ENCODE peak calls at places on chromosomes 11 and 22, in five cellular contexts. One of them, this sample, is unnamed.

GRCh38 chr22:20430641-20431519 is 6.7 kb downstream of the SCARF2 start:
- DNase-seq in PC-9: no peak
- DNase-seq in CD4-positive, alpha-beta memory T cell: peak; percentile 70
- DNase-seq in breast epithelium: no peak
- DNase-seq in CD8-positive, alpha-beta memory T cell: peak; percentile 73
- DNase-seq in this sample: no peak

GRCh38 chr11:128324051-128324481 is 263.3 kb downstream of the ETS1 start:
- DNase-seq in breast epithelium: no peak
- DNase-seq in PC-9: no peak
- DNase-seq in CD4-positive, alpha-beta memory T cell: peak; percentile 72
- DNase-seq in CD8-positive, alpha-beta memory T cell: peak; percentile 77
- DNase-seq in this sample: no peak

GRCh38 chr22:41446639-41447434 is at the start of gene TOB2:
- DNase-seq in CD4-positive, alpha-beta memory T cell: peak; percentile 92
- DNase-seq in breast epithelium: peak; percentile 95
- DNase-seq in CD8-positive, alpha-beta memory T cell: peak; percentile 95
- DNase-seq in PC-9: peak; percentile 85
- DNase-seq in this sample: peak; percentile 96

GRCh38 chr11:71131861-71132260 is 120.5 kb downstream of the SHANK2 start:
- DNase-seq in PC-9: no peak
- DNase-seq in CD4-positive, alpha-beta memory T cell: no peak
- DNase-seq in breast epithelium: peak; percentile 40
- DNase-seq in CD8-positive, alpha-beta memory T cell: peak; percentile 13
- DNase-seq in this sample: no peak

GRCh38 chr11:31045335-31045734 is 324.2 kb downstream of the DCDC1 start:
- DNase-seq in breast epithelium: no peak
- DNase-seq in PC-9: no peak
- DNase-seq in CD8-positive, alpha-beta memory T cell: no peak
- DNase-seq in CD4-positive, alpha-beta memory T cell: no peak
- DNase-seq in this sample: peak; percentile 12

GRCh38 chr11:690738-691633 is 4.0 kb downstream of the DEAF1 start:
- DNase-seq in breast epithelium: no peak
- DNase-seq in PC-9: no peak
- DNase-seq in CD4-positive, alpha-beta memory T cell: peak; percentile 14
- DNase-seq in CD8-positive, alpha-beta memory T cell: no peak
- DNase-seq in this sample: no peak

GRCh38 chr22:19974233-19974861 is 32.7 kb upstream of the TXNRD2 start:
- DNase-seq in PC-9: peak; percentile 57
- DNase-seq in breast epithelium: no peak
- DNase-seq in CD4-positive, alpha-beta memory T cell: no peak
- DNase-seq in CD8-positive, alpha-beta memory T cell: no peak
- DNase-seq in this sample: peak; percentile 57

GRCh38 chr11:66112041-66112491 is 42.0 kb downstream of the PACS1 start:
- DNase-seq in breast epithelium: no peak
- DNase-seq in PC-9: no peak
- DNase-seq in CD8-positive, alpha-beta memory T cell: no peak
- DNase-seq in CD4-positive, alpha-beta memory T cell: no peak
- DNase-seq in this sample: peak; percentile 24

GRCh38 chr22:32543020-32543357 is 68.4 kb downstream of the FBXO7 start:
- DNase-seq in CD8-positive, alpha-beta memory T cell: no peak
- DNase-seq in CD4-positive, alpha-beta memory T cell: no peak
- DNase-seq in PC-9: no peak
- DNase-seq in breast epithelium: no peak
- DNase-seq in this sample: no peak

GRCh38 chr11:10451399-10452116 is 3.5 kb upstream of the AMPD3 start:
- DNase-seq in CD8-positive, alpha-beta memory T cell: no peak
- DNase-seq in breast epithelium: no peak
- DNase-seq in CD4-positive, alpha-beta memory T cell: no peak
- DNase-seq in PC-9: no peak
- DNase-seq in this sample: no peak

GRCh38 chr11:28566643-28567042 is 458.5 kb downstream of the METTL15 start:
- DNase-seq in breast epithelium: no peak
- DNase-seq in PC-9: no peak
- DNase-seq in CD4-positive, alpha-beta memory T cell: no peak
- DNase-seq in CD8-positive, alpha-beta memory T cell: no peak
- DNase-seq in this sample: no peak

GRCh38 chr11:121841487-121842167 is 274.4 kb downstream of the BLID start:
- DNase-seq in PC-9: no peak
- DNase-seq in CD8-positive, alpha-beta memory T cell: no peak
- DNase-seq in breast epithelium: no peak
- DNase-seq in CD4-positive, alpha-beta memory T cell: no peak
- DNase-seq in this sample: peak; percentile 35

GRCh38 chr11:65803797-65804492 is 17.1 kb downstream of the OVOL1 start:
- DNase-seq in CD4-positive, alpha-beta memory T cell: no peak
- DNase-seq in PC-9: no peak
- DNase-seq in breast epithelium: no peak
- DNase-seq in CD8-positive, alpha-beta memory T cell: no peak
- DNase-seq in this sample: no peak

GRCh38 chr11:108807262-108807661 is 142.4 kb downstream of the DDX10 start:
- DNase-seq in PC-9: no peak
- DNase-seq in CD4-positive, alpha-beta memory T cell: no peak
- DNase-seq in CD8-positive, alpha-beta memory T cell: no peak
- DNase-seq in breast epithelium: no peak
- DNase-seq in this sample: no peak
- H3K9me3 ChIP-seq in PC-9: peaks cover 5% of the 10 kb centered on the region
- H3K9me3 ChIP-seq in CD4-positive, alpha-beta memory T cell: no peaks in the 10 kb centered on the region
- H3K9me3 ChIP-seq in CD8-positive, alpha-beta memory T cell: no peaks in the 10 kb centered on the region
- H3K9me3 ChIP-seq in breast epithelium: no peaks in the 10 kb centered on the region
- H3K9me3 ChIP-seq in this sample: no peaks in the 10 kb centered on the region

GRCh38 chr11:12161137-12161536 is 50.7 kb downstream of the MICAL2 start:
- DNase-seq in CD8-positive, alpha-beta memory T cell: no peak
- DNase-seq in PC-9: no peak
- DNase-seq in breast epithelium: no peak
- DNase-seq in CD4-positive, alpha-beta memory T cell: no peak
- DNase-seq in this sample: no peak

GRCh38 chr11:12163181-12163841 is 52.9 kb downstream of the MICAL2 start:
- DNase-seq in CD4-positive, alpha-beta memory T cell: no peak
- DNase-seq in breast epithelium: no peak
- DNase-seq in CD8-positive, alpha-beta memory T cell: no peak
- DNase-seq in PC-9: no peak
- DNase-seq in this sample: no peak

GRCh38 chr11:12160680-12161079 is 50.3 kb downstream of the MICAL2 start:
- DNase-seq in CD8-positive, alpha-beta memory T cell: no peak
- DNase-seq in breast epithelium: no peak
- DNase-seq in CD4-positive, alpha-beta memory T cell: no peak
- DNase-seq in PC-9: no peak
- DNase-seq in this sample: peak; percentile 83

GRCh38 chr11:12162652-12163051 is 52.3 kb downstream of the MICAL2 start:
- DNase-seq in CD8-positive, alpha-beta memory T cell: no peak
- DNase-seq in breast epithelium: no peak
- DNase-seq in PC-9: no peak
- DNase-seq in CD4-positive, alpha-beta memory T cell: no peak
- DNase-seq in this sample: no peak

DNA sequence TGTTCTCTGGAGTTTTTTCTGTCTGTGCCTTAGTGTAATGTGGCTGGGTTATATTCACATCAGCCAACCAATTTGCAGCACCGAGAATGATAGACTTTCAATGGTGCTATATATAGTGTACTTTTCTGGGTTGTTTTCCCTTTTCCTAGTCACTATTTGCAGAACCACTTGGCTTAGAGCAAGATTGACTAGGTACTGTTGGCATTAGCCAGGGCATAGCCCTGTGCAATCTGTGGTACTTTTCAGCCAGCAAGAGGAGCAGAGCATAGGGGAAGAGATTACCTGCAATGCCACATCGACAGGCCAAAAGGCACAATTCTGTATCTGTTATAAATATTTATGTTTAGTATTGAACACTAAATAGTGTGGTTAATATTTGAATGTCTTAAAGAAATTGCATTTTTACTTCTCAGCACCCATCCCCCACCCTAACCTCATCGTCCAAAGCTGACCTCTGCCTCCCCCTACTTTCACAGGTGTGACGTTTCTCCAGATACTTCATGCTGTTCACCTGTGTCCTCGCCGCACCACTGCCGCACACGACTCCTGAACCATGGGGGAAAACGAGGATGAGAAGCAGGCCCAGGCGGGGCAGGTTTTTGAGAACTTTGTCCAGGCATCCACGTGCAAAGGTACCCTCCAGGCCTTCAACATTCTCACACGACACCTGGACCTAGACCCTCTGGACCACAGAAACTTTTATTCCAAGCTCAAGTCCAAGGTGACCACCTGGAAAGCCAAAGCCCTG is 51.4 kb downstream of the MICAL2 start:
- DNase-seq in CD4-positive, alpha-beta memory T cell: no peak
- DNase-seq in CD8-positive, alpha-beta memory T cell: no peak
- DNase-seq in breast epithelium: no peak
- DNase-seq in PC-9: no peak
- DNase-seq in this sample: no peak
- H3K4me1 ChIP-seq in CD4-positive, alpha-beta memory T cell: peaks cover 14% of the 10 kb centered on the region
- H3K4me1 ChIP-seq in CD8-positive, alpha-beta memory T cell: peaks cover 12% of the 10 kb centered on the region
- H3K4me1 ChIP-seq in breast epithelium: no peaks in the 10 kb centered on the region
- H3K4me1 ChIP-seq in PC-9: peaks cover 52% of the 10 kb centered on the region
- H3K4me1 ChIP-seq in this sample: peaks cover 19% of the 10 kb centered on the region

DNA sequence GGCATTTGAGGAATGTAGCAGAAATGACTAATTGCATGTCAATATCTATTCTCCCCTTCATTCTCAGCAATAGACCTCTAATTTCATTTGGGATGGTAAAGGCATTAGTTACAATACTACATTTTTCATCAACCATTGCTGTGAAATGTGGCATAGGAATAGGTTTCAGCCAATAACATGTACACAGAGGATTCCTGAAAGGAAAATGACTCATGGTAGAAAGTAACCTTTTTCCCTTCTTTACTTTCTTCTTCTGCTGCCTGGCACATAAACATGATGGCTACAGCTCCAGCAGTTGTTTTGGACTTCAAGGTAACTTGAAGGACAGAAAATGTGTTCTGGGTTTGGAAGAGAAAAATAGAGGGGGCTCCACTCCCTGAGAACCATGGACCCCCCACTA is 231.8 kb upstream of the CTSC start:
- DNase-seq in breast epithelium: no peak
- DNase-seq in CD8-positive, alpha-beta memory T cell: no peak
- DNase-seq in CD4-positive, alpha-beta memory T cell: no peak
- DNase-seq in PC-9: no peak
- DNase-seq in this sample: no peak
- H3K4me3 ChIP-seq in breast epithelium: no peak overlapping the region
- H3K4me3 ChIP-seq in CD8-positive, alpha-beta memory T cell: no peak overlapping the region
- H3K4me3 ChIP-seq in CD4-positive, alpha-beta memory T cell: no peak overlapping the region
- H3K4me3 ChIP-seq in PC-9: no peak overlapping the region
- H3K4me3 ChIP-seq in this sample: no peak overlapping the region

DNA sequence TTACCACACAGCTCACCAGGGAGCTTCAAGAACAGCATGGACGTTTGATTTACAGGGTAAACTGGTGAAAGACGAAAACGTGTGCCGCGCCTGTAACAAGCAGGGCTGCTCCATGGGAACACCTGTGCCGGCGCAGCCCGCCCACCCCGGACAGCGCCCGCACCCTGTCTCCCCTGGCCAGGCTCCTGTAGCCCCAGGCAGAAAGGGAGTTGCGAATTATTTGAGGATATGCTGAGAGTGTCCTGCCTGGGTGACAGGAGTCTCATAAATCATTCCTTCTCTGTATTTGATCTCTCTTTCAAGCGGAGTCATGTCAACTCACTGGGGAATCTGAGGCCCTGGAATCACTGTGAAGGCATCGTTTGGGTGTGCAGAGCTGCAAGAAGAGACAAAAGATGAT is 804.3 kb downstream of the OPCML start:
- DNase-seq in CD4-positive, alpha-beta memory T cell: no peak
- DNase-seq in breast epithelium: no peak
- DNase-seq in PC-9: no peak
- DNase-seq in CD8-positive, alpha-beta memory T cell: no peak
- DNase-seq in this sample: no peak
- H3K9me3 ChIP-seq in CD4-positive, alpha-beta memory T cell: no peaks in the 10 kb centered on the region
- H3K9me3 ChIP-seq in breast epithelium: no peaks in the 10 kb centered on the region
- H3K9me3 ChIP-seq in PC-9: no peaks in the 10 kb centered on the region
- H3K9me3 ChIP-seq in CD8-positive, alpha-beta memory T cell: no peaks in the 10 kb centered on the region
- H3K9me3 ChIP-seq in this sample: no peaks in the 10 kb centered on the region

GRCh38 chr11:1761110-1761856 is 2.4 kb downstream of the CTSD start:
- DNase-seq in CD8-positive, alpha-beta memory T cell: no peak
- DNase-seq in PC-9: no peak
- DNase-seq in CD4-positive, alpha-beta memory T cell: peak; percentile 33
- DNase-seq in breast epithelium: no peak
- DNase-seq in this sample: no peak
- H3K4me1 ChIP-seq in CD8-positive, alpha-beta memory T cell: peaks cover 76% of the 10 kb centered on the region
- H3K4me1 ChIP-seq in PC-9: peaks cover 26% of the 10 kb centered on the region
- H3K4me1 ChIP-seq in CD4-positive, alpha-beta memory T cell: peaks cover 76% of the 10 kb centered on the region
- H3K4me1 ChIP-seq in breast epithelium: peaks cover 3% of the 10 kb centered on the region
- H3K4me1 ChIP-seq in this sample: peaks cover 5% of the 10 kb centered on the region

GRCh38 chr11:32090774-32091370 is at the start of gene RCN1:
- DNase-seq in CD4-positive, alpha-beta memory T cell: no peak
- DNase-seq in breast epithelium: peak; percentile 60
- DNase-seq in CD8-positive, alpha-beta memory T cell: peak; percentile 49
- DNase-seq in PC-9: peak; percentile 48
- DNase-seq in this sample: peak; percentile 67
- H3K4me3 ChIP-seq in CD4-positive, alpha-beta memory T cell: peak within 1 kb of the TSS; percentile 90
- H3K4me3 ChIP-seq in breast epithelium: peak within 1 kb of the TSS; percentile 84
- H3K4me3 ChIP-seq in CD8-positive, alpha-beta memory T cell: peak within 1 kb of the TSS; percentile 79
- H3K4me3 ChIP-seq in PC-9: peak within 1 kb of the TSS; percentile 70
- H3K4me3 ChIP-seq in this sample: peak within 1 kb of the TSS; percentile 64

DNA sequence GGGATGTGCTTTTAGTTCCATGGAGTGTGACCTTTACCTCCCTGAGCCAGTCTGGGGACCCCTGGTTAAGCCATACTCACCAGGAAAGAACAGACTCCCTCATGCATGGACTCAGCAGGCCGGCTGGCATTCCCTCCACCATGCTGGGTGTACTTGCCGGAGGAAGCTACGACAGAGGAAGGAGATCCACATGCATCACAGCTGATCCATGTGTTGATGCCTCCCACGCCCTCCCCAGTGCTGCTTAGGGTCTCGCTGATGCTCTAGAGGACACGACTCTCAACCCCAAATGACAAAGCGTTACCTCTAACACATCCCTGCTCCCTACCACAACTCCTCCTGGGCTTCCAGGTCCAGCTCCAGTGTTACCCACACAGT is 39.8 kb downstream of the GAB4 start:
- DNase-seq in CD4-positive, alpha-beta memory T cell: no peak
- DNase-seq in CD8-positive, alpha-beta memory T cell: no peak
- DNase-seq in breast epithelium: no peak
- DNase-seq in PC-9: no peak
- DNase-seq in this sample: no peak
- H3K9me3 ChIP-seq in CD4-positive, alpha-beta memory T cell: no peaks in the 10 kb centered on the region
- H3K9me3 ChIP-seq in CD8-positive, alpha-beta memory T cell: no peaks in the 10 kb centered on the region
- H3K9me3 ChIP-seq in breast epithelium: no peaks in the 10 kb centered on the region
- H3K9me3 ChIP-seq in PC-9: no peaks in the 10 kb centered on the region
- H3K9me3 ChIP-seq in this sample: no peaks in the 10 kb centered on the region

DNA sequence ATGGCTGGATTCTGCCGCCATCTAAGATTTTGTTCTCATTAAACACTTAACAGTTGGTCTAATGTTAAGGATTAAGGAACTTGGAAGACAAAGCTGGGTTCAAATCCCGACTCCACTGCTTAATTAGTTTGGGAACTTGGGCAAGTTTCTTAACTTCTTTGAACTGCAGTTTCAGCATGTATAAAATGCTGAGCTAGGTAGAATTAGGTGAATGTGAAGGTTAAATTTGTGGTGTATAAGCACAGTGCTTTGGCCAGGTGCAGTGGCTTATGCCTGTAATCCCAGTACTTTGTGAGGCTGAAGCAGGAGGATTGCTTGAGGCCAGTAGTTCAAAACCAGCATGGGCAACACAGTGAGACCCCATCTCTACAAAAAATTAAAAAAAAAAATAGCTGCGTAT is 160.7 kb upstream of the RASSF10 start:
- DNase-seq in CD4-positive, alpha-beta memory T cell: no peak
- DNase-seq in PC-9: no peak
- DNase-seq in CD8-positive, alpha-beta memory T cell: no peak
- DNase-seq in breast epithelium: no peak
- DNase-seq in this sample: no peak
- H3K4me1 ChIP-seq in CD4-positive, alpha-beta memory T cell: no peaks in the 10 kb centered on the region
- H3K4me1 ChIP-seq in PC-9: no peaks in the 10 kb centered on the region
- H3K4me1 ChIP-seq in CD8-positive, alpha-beta memory T cell: no peaks in the 10 kb centered on the region
- H3K4me1 ChIP-seq in breast epithelium: no peaks in the 10 kb centered on the region
- H3K4me1 ChIP-seq in this sample: peaks cover 36% of the 10 kb centered on the region

This sample was measured in HAP-1.